ENCODE peak calls at places on chromosomes 12 and 14, in eight cellular contexts. Q, N, C, U, W, Y, B and E are unnamed samples.

GRCh38 chr12:89245090-89245489 is 107.2 kb downstream of the DUSP6 start:
- DNase-seq in C (no peak), B (no peak), U (peak; percentile 62), Q (no peak), W (no peak), N (no peak), Y (no peak), E (peak; percentile 69)

GRCh38 chr12:617304-617915 is 45.8 kb downstream of the NINJ2 start:
- DNase-seq in B (no peak), U (no peak), W (no peak), N (no peak), Y (peak; percentile 82), C (peak; percentile 57), Q (no peak), E (no peak)

GRCh38 chr12:11965258-11965910 is 105.4 kb upstream of the BCL2L14 start:
- DNase-seq in U (no peak), Q (no peak), N (no peak), C (no peak), B (no peak), Y (no peak), W (no peak), E (no peak)

GRCh38 chr14:100547633-100548294 is 39.5 kb downstream of the BEGAIN start:
- DNase-seq in B (no peak), C (peak; percentile 44), W (peak; percentile 70), U (peak; percentile 56), Q (peak; percentile 53), Y (peak; percentile 67), N (peak; percentile 21), E (peak; percentile 81)

GRCh38 chr12:104147346-104147745 is 9.3 kb upstream of the NFYB start:
- DNase-seq in U (no peak), B (no peak), C (no peak), W (no peak), Q (no peak), Y (no peak), N (no peak), E (no peak)

GRCh38 chr14:69716483-69717187 is 50.3 kb upstream of the SRSF5 start:
- DNase-seq in B (peak; percentile 97), Q (no peak), W (no peak), Y (no peak), N (no peak), C (no peak), U (peak; percentile 82), E (peak; percentile 51)

GRCh38 chr12:52523825-52524224 is 3.6 kb upstream of the KRT5 start:
- DNase-seq in B (peak; percentile 82), U (no peak), Y (no peak), Q (no peak), W (no peak), C (no peak), N (no peak), E (no peak)

GRCh38 chr14:81400202-81400678 is at the start of gene STON2:
- DNase-seq in U (peak; percentile 18), Y (no peak), B (peak; percentile 98), N (no peak), Q (peak; percentile 88), C (peak; percentile 61), W (peak; percentile 11), E (no peak)